ENCODE peak calls at places on chromosomes 7 and 10, in seven cellular contexts. W is stimulated activated CD4-positive, alpha-beta T cell treated with anti-CD3 and anti-CD28 coated beads, Interleukin-4, amount 100 ng/mL, for 48 hours; Q is heart left ventricle; U is COR-L47; T is EL; E is RWPE1; B is substantia nigra. V is an unnamed sample.

GRCh38 chr10:18140149-18140956 is at the start of gene CACNB2:
- DNase-seq in W (no peak), Q (peak; percentile 81), U (no peak), T (peak; percentile 41), E (no peak), B (peak; percentile 6), V (peak; percentile 70)

GRCh38 chr10:71868192-71868697 is 17.2 kb upstream of the PSAP start:
- DNase-seq in W (no peak), Q (peak; percentile 55), U (no peak), T (peak; percentile 78), E (peak; percentile 73), B (no peak), V (peak; percentile 29)

GRCh38 chr10:1094112-1095057 is 38.2 kb downstream of the WDR37 start:
- DNase-seq in W (peak; percentile 75), Q (no peak), U (no peak), T (no peak), E (no peak), B (no peak), V (no peak)

GRCh38 chr10:11141571-11142091 is 124.0 kb downstream of the CELF2 start:
- DNase-seq in W (no peak), Q (no peak), U (no peak), T (no peak), E (no peak), B (no peak), V (no peak)

GRCh38 chr10:69630651-69631400 is 779 bp downstream of the FAM241B start:
- DNase-seq in W (no peak), Q (no peak), U (no peak), T (no peak), E (no peak), B (no peak), V (no peak)

GRCh38 chr7:120857558-120858298 is at the start of gene TSPAN12:
- DNase-seq in W (peak; percentile 20), Q (peak; percentile 93), U (peak; percentile 52), T (peak; percentile 63), E (peak; percentile 44), B (peak; percentile 34), V (peak; percentile 86)

GRCh38 chr7:71220210-71220695 is 88.3 kb downstream of the GALNT17 start:
- DNase-seq in W (no peak), Q (peak; percentile 54), U (no peak), T (no peak), E (no peak), B (no peak), V (no peak)

GRCh38 chr7:107922891-107923290 is 31.9 kb downstream of the DLD start:
- DNase-seq in W (no peak), Q (no peak), U (no peak), T (no peak), E (no peak), B (no peak), V (no peak)

GRCh38 chr7:120353171-120353570 is 80.2 kb downstream of the KCND2 start:
- DNase-seq in W (no peak), Q (no peak), U (no peak), T (no peak), E (no peak), B (no peak), V (no peak)